ENCODE peak calls at places on chromosomes 7 and 10, in four cellular contexts. K, E, U and D are unnamed samples. For H3K36me3, the result is how much of the 10 kb centered on the place peaks cover.

GRCh38 chr7:77537595-77538185 is 595 bp downstream of the PTPN12 start:
- DNase-seq in K (peak), E (peak), U (no peak), D (peak)

GRCh38 chr7:103793614-103794013 is 195.8 kb downstream of the RELN start:
- DNase-seq in K (no peak), E (no peak), U (no peak), D (no peak)

GRCh38 chr10:57420881-57421280 is 846.8 kb downstream of the IPMK start:
- DNase-seq in K (no peak), E (no peak), U (no peak), D (no peak)

GRCh38 chr10:117818696-117819095 is 228.0 kb downstream of the RAB11FIP2 start:
- DNase-seq in K (no peak), E (no peak), U (no peak), D (no peak)

GRCh38 chr7:1454471-1455065 is 4.7 kb downstream of the MICALL2 start:
- DNase-seq in K (no peak), E (no peak), U (no peak), D (no peak)

GRCh38 chr7:26100940-26101339 is 51.1 kb upstream of the NFE2L3 start:
- DNase-seq in K (no peak), E (no peak), U (no peak), D (no peak)

GRCh38 chr10:120285408-120285807 is 171.6 kb upstream of the PLPP4 start:
- DNase-seq in K (no peak), E (no peak), U (no peak), D (no peak)

GRCh38 chr10:114337510-114338462 is 66.5 kb downstream of the AFAP1L2 start:
- DNase-seq in K (peak), E (no peak), U (no peak), D (no peak)

GRCh38 chr10:27625452-27626345 is 119.9 kb downstream of the MKX start:
- DNase-seq in K (no peak), E (no peak), U (no peak), D (no peak)

GRCh38 chr7:105934577-105935185 is 28.4 kb upstream of the CDHR3 start:
- DNase-seq in K (no peak), E (no peak), U (no peak), D (no peak)

GRCh38 chr7:27113991-27114866 is 11.7 kb upstream of the HOXA2 start:
- DNase-seq in K (peak), E (no peak), U (no peak), D (no peak)

GRCh38 chr10:116769791-116770190 is 27.4 kb upstream of the HSPA12A start:
- DNase-seq in K (peak), E (no peak), U (no peak), D (no peak)

GRCh38 chr10:103069453-103070331 is 123.4 kb downstream of the NT5C2 start:
- DNase-seq in K (no peak), E (peak), U (peak), D (peak)

GRCh38 chr7:131208777-131209176 is 118.9 kb upstream of the MKLN1 start:
- DNase-seq in K (no peak), E (no peak), U (no peak), D (no peak)

GRCh38 chr7:83060218-83060617 is 102.5 kb downstream of the PCLO start:
- DNase-seq in K (no peak), E (no peak), U (no peak), D (no peak)

GRCh38 chr7:106480616-106481031 is 180.3 kb downstream of the CCDC71L start:
- DNase-seq in K (no peak), E (no peak), U (no peak), D (no peak)

GRCh38 chr7:139490130-139490529 is 6.7 kb upstream of the KLRG2 start:
- DNase-seq in K (no peak), E (no peak), U (peak), D (no peak)

GRCh38 chr10:46526682-46527038 is 29.8 kb downstream of the GPRIN2 start:
- DNase-seq in K (peak), E (no peak), U (no peak), D (no peak)

GRCh38 chr7:33444501-33444900 is 315.1 kb downstream of the BBS9 start:
- DNase-seq in K (peak), E (no peak), U (no peak), D (no peak)

GRCh38 chr10:154348-154747 is 19.1 kb downstream of the ZMYND11 start:
- DNase-seq in K (no peak), E (no peak), U (no peak), D (no peak)

GRCh38 chr10:5575144-5575481 is 50.4 kb downstream of the CALML3 start:
- DNase-seq in K (no peak), E (no peak), U (no peak), D (no peak)

GRCh38 chr7:40850017-40850416 is 715.2 kb downstream of the SUGCT start:
- DNase-seq in K (no peak), E (no peak), U (no peak), D (no peak)

GRCh38 chr7:4612939-4613841 is 68.9 kb upstream of the FOXK1 start:
- DNase-seq in K (peak), E (no peak), U (no peak), D (no peak)

GRCh38 chr10:85333594-85333993 is 1005.2 kb downstream of the CCSER2 start:
- DNase-seq in K (no peak), E (no peak), U (no peak), D (no peak)

GRCh38 chr10:1153805-1154351 is 97.7 kb downstream of the WDR37 start:
- DNase-seq in K (peak), E (no peak), U (no peak), D (no peak)

GRCh38 chr10:69494626-69495558 is 43.6 kb downstream of the TSPAN15 start:
- DNase-seq in K (peak), E (no peak), U (no peak), D (no peak)

GRCh38 chr7:498678-499641 is 20.7 kb downstream of the PDGFA start:
- DNase-seq in K (peak), E (no peak), U (no peak), D (no peak)

GRCh38 chr10:28806951-28807759 is 129.8 kb downstream of the BAMBI start:
- DNase-seq in K (no peak), E (no peak), U (no peak), D (no peak)

GRCh38 chr7:2820508-2820934 is 23.6 kb downstream of the GNA12 start:
- DNase-seq in K (peak), E (no peak), U (peak), D (no peak)

GRCh38 chr7:99843808-99844207 is 16.0 kb downstream of the CYP3A43 start:
- DNase-seq in K (no peak), E (no peak), U (no peak), D (no peak)

GRCh38 chr7:111198255-111198654 is 107.3 kb downstream of the LRRN3 start:
- DNase-seq in K (no peak), E (no peak), U (peak), D (no peak)

GRCh38 chr10:60907972-60908371 is 36.0 kb downstream of the RHOBTB1 start:
- DNase-seq in K (no peak), E (no peak), U (no peak), D (no peak)

GRCh38 chr10:4766449-4766848 is 59.6 kb upstream of the AKR1E2 start:
- DNase-seq in K (no peak), E (no peak), U (no peak), D (no peak)

GRCh38 chr7:93044147-93044810 is 73.5 kb downstream of the SAMD9 start:
- DNase-seq in K (no peak), E (no peak), U (no peak), D (no peak)

GRCh38 chr10:13296476-13296875 is 3.4 kb downstream of the PHYH start:
- DNase-seq in K (no peak), E (no peak), U (no peak), D (no peak)

GRCh38 chr10:130973127-130973839 is 338.2 kb downstream of the TCERG1L start:
- DNase-seq in K (no peak), E (no peak), U (no peak), D (no peak)

DNA sequence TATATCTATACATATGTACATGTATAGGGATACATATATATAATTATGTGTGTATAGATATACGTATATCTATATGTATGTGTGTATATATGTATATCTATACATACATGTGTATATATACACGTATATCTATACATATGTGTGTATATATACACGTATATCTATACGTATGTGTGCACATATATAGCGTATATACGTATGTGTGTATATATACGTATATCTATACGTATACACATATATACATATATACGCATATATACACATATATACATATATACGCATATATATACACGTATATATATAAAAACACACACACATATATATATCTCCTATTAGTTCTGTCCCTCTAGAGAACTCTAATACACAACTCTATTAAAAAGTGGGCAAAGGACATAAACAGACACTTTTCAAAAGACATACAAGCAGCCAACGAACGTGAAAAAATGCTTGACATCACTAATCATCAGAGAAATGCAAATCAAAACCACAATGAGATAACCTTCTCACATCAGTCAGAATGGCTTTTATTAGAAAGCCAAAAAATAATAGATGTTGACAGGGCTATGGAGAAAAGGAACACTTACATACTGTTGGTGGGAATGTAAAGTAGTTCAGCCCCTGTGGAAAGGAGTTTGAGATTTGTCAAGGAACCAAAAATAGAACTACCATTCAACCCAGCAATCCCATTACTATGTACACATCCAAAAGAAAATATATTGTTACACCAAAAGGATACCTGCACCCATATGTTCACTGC is 22.0 kb upstream of the TMEM120A start:
- DNase-seq in K (no peak), E (no peak), U (no peak), D (no peak)
- H3K36me3 ChIP-seq in K (under half), E (under half), U (under half), D (under half)

GRCh38 chr7:47968852-47969774 is 10.3 kb downstream of the HUS1 start:
- DNase-seq in K (no peak), E (peak), U (no peak), D (no peak)
- H3K36me3 ChIP-seq in K (under half), E (half or more), U (under half), D (half or more)

GRCh38 chr10:81248846-81249245 is 626.1 kb upstream of the NRG3 start:
- DNase-seq in K (no peak), E (no peak), U (peak), D (no peak)
- H3K36me3 ChIP-seq in K (under half), E (under half), U (under half), D (under half)

GRCh38 chr10:133286366-133286765 is 9.7 kb upstream of the ADAM8 start:
- DNase-seq in K (no peak), E (no peak), U (no peak), D (no peak)

GRCh38 chr10:133287832-133288500 is 11.3 kb upstream of the ADAM8 start:
- DNase-seq in K (no peak), E (no peak), U (no peak), D (no peak)

GRCh38 chr10:133292919-133293809 is 15.5 kb downstream of the TUBGCP2 start:
- DNase-seq in K (no peak), E (no peak), U (no peak), D (no peak)

GRCh38 chr10:133293810-133294119 is 14.9 kb downstream of the TUBGCP2 start:
- DNase-seq in K (no peak), E (no peak), U (no peak), D (no peak)

GRCh38 chr10:133289761-133290160 is 13.1 kb upstream of the ADAM8 start:
- DNase-seq in K (no peak), E (no peak), U (no peak), D (no peak)
- H3K36me3 ChIP-seq in K (half or more), E (half or more), U (under half), D (half or more)

GRCh38 chr7:158881731-158882130 is 25.4 kb downstream of the DYNC2I1 start:
- DNase-seq in K (no peak), E (no peak), U (no peak), D (no peak)

GRCh38 chr7:158880973-158881372 is 24.6 kb downstream of the DYNC2I1 start:
- DNase-seq in K (no peak), E (no peak), U (no peak), D (no peak)

GRCh38 chr7:158887594-158887993 is 31.2 kb downstream of the DYNC2I1 start:
- DNase-seq in K (no peak), E (no peak), U (no peak), D (no peak)

DNA sequence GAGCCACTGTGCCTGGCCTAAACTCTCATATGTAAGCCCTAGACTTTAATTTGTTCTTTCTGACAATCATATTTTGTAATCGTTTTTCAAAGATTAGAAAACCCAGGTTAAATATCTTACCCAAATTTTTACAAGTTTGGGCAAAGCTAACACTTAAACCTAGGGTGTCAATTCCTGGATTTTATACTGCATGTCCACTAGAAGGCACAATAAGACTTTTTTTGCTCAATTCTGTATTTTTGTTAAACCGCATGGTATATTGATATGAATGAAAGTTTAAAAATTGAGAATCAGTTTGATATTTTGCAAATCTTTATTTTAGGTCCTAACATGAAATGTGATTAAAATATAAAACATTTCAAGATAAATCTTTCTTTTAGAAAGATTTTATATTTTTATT is 29.3 kb downstream of the DYNC2I1 start:
- DNase-seq in K (no peak), E (peak), U (no peak), D (no peak)
- H3K36me3 ChIP-seq in K (under half), E (under half), U (under half), D (under half)

DNA sequence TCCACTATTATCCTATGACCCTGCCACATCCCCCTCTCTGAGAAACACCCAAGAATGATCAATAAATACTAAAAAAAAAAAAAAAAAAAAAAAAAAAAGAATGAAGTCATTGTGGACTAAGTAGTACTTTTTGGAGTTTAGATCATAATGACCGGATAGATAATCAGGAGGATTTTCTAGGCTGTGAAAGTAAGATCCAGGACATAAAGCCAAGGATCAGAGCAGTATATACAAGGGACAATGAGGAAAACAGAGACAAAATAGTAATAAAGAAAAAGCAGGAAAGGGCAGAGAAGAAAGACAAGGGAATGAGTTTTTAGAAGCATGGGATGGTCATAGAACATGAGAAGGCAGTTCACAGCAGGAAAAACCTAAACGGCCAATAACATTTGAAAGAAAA is 87.6 kb downstream of the AKAP9 start:
- DNase-seq in K (no peak), E (no peak), U (no peak), D (no peak)
- H3K36me3 ChIP-seq in K (under half), E (under half), U (under half), D (under half)

DNA sequence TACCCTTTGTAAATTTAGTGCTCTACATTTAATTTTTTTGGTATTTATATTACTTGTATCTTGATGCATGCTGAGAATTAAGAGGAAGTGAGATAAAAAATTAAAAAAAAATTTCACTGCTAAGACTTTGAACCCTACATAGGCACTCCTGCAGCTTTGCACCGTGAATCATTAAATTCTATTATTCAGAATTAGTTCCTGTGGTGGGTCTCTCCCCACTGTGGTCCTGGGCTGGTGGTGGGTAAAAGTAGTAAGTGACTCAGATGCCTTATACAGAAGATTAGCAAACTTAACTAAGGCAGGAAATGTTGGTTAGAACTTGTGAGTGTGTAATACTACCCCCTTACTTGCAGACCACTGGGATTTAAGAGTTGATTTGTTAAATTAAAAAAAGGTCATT is 72.6 kb downstream of the AP3M1 start:
- DNase-seq in K (no peak), E (peak), U (no peak), D (no peak)
- H3K36me3 ChIP-seq in K (under half), E (under half), U (under half), D (under half)

GRCh38 chr7:74708569-74709275 is 51.2 kb downstream of the GTF2I start:
- DNase-seq in K (no peak), E (no peak), U (no peak), D (no peak)
- H3K36me3 ChIP-seq in K (half or more), E (half or more), U (under half), D (half or more)

GRCh38 chr7:50607524-50608125 is 42.4 kb upstream of the DDC start:
- DNase-seq in K (no peak), E (no peak), U (no peak), D (no peak)

GRCh38 chr7:50598455-50599343 is 33.5 kb upstream of the DDC start:
- DNase-seq in K (no peak), E (no peak), U (no peak), D (no peak)

GRCh38 chr7:50599385-50599784 is 34.2 kb upstream of the DDC start:
- DNase-seq in K (no peak), E (no peak), U (no peak), D (no peak)

GRCh38 chr7:50605059-50605458 is 39.9 kb upstream of the DDC start:
- DNase-seq in K (no peak), E (no peak), U (no peak), D (no peak)

DNA sequence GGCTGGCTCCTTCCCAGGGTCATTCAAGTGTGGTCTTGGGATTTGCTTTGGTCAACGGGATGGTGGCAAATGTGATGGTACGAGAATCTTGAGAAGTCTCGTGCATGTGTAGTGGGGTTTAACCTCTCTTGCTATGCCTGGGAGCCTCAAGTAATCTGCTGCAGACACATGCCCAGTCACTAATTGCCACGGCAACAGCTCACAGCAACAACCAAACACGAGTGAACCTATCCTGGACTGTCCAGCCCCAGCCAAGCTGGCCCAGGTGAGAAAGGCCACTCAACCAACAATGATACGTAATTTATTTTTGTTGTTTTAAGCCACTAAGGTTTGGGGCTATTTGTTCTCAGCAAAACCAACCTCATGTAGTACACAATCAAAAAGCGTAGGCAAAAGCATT is 38.1 kb upstream of the DDC start:
- DNase-seq in K (no peak), E (no peak), U (no peak), D (no peak)
- H3K36me3 ChIP-seq in K (under half), E (under half), U (under half), D (under half)